ENCODE peak calls at places on chromosome 13, in nine cellular contexts. D, Z, E, N, U, V, W, J and F are unnamed samples.

GRCh38 chr13:75339635-75340374 is 142.2 kb downstream of the TBC1D4 start:
- DNase-seq in Z (no peak), W (no peak), V (no peak), J (no peak), D (peak), N (no peak), E (no peak), U (no peak), F (no peak)

GRCh38 chr13:105974380-105974779 is 561.1 kb downstream of the EFNB2 start:
- DNase-seq in Z (no peak), N (no peak), J (no peak), V (no peak), D (no peak), E (no peak), W (no peak), U (no peak), F (no peak)

GRCh38 chr13:28652002-28652401 is 6.9 kb upstream of the POMP start:
- DNase-seq in N (no peak), U (no peak), E (no peak), W (no peak), J (no peak), Z (no peak), V (no peak), D (no peak), F (no peak)

GRCh38 chr13:113080361-113080831 is 25.2 kb upstream of the F7 start:
- DNase-seq in D (no peak), N (no peak), W (no peak), V (no peak), Z (no peak), U (no peak), E (no peak), J (no peak), F (no peak)

GRCh38 chr13:27489456-27489855 is 39.1 kb upstream of the MTIF3 start:
- DNase-seq in U (no peak), V (no peak), J (no peak), W (no peak), Z (no peak), D (no peak), N (no peak), E (no peak), F (no peak)

GRCh38 chr13:73173160-73173905 is 114.5 kb downstream of the KLF5 start:
- DNase-seq in N (no peak), E (no peak), D (peak), W (no peak), Z (no peak), J (no peak), U (no peak), V (no peak), F (no peak)

GRCh38 chr13:97653741-97654140 is 219.8 kb downstream of the RAP2A start:
- DNase-seq in U (no peak), N (no peak), W (peak), E (no peak), V (no peak), D (peak), J (peak), Z (no peak), F (no peak)

GRCh38 chr13:30835442-30835841 is 70.6 kb upstream of the MEDAG start:
- DNase-seq in Z (no peak), V (peak), D (no peak), J (no peak), E (no peak), N (no peak), U (no peak), W (peak), F (no peak)

GRCh38 chr13:28040977-28041376 is 52.5 kb upstream of the URAD start:
- DNase-seq in D (no peak), N (no peak), W (no peak), Z (no peak), U (no peak), V (no peak), J (no peak), E (no peak), F (no peak)

GRCh38 chr13:94419304-94419943 is 60.1 kb downstream of the DCT start:
- DNase-seq in J (no peak), E (no peak), U (no peak), V (peak), N (no peak), D (peak), Z (no peak), W (peak), F (no peak)

GRCh38 chr13:45086484-45086883 is 33.8 kb upstream of the GTF2F2 start:
- DNase-seq in D (peak), Z (no peak), V (peak), N (no peak), J (no peak), W (no peak), E (no peak), U (no peak), F (peak)

GRCh38 chr13:34044041-34044440 is 226.1 kb downstream of the RFC3 start:
- DNase-seq in Z (no peak), E (no peak), U (no peak), V (peak), J (no peak), N (no peak), W (no peak), D (peak), F (no peak)

GRCh38 chr13:98189841-98190505 is 12.9 kb upstream of the RNF113B start:
- DNase-seq in D (no peak), W (no peak), E (no peak), V (no peak), J (no peak), U (no peak), N (no peak), Z (no peak), F (no peak)

GRCh38 chr13:72805663-72806341 is 23.9 kb downstream of the PIBF1 start:
- DNase-seq in E (no peak), D (no peak), Z (no peak), N (no peak), J (no peak), U (no peak), V (peak), W (peak), F (no peak)

GRCh38 chr13:65143920-65144319 is 2086.2 kb downstream of the PCDH9 start:
- DNase-seq in V (no peak), U (no peak), N (no peak), D (no peak), E (no peak), W (no peak), J (no peak), Z (no peak), F (no peak)

GRCh38 chr13:64274481-64275217 is 2859.0 kb upstream of the PCDH20 start:
- DNase-seq in J (no peak), D (no peak), N (no peak), W (no peak), V (peak), E (no peak), Z (no peak), U (no peak), F (no peak)

GRCh38 chr13:46520188-46520587 is 32.8 kb upstream of the LRCH1 start:
- DNase-seq in D (no peak), Z (no peak), W (no peak), E (no peak), N (no peak), V (no peak), U (no peak), J (no peak), F (no peak)

GRCh38 chr13:48828962-48829405 is 146.7 kb upstream of the FNDC3A start:
- DNase-seq in W (no peak), D (peak), U (no peak), J (no peak), N (no peak), V (peak), Z (no peak), E (no peak), F (peak)

GRCh38 chr13:34671136-34671535 is 270.9 kb upstream of the NBEA start:
- DNase-seq in D (no peak), Z (no peak), J (no peak), N (no peak), E (no peak), V (no peak), U (no peak), W (no peak), F (peak)

GRCh38 chr13:44365008-44365407 is 8.6 kb upstream of the SERP2 start:
- DNase-seq in V (peak), W (peak), D (no peak), J (no peak), U (no peak), Z (no peak), E (no peak), N (no peak), F (no peak)

GRCh38 chr13:110916671-110917142 is 1.8 kb upstream of the ANKRD10 start:
- DNase-seq in W (peak), Z (no peak), V (peak), U (no peak), D (no peak), N (no peak), J (no peak), E (no peak), F (peak)

GRCh38 chr13:42214445-42214844 is 57.5 kb upstream of the AKAP11 start:
- DNase-seq in U (no peak), W (no peak), N (no peak), E (no peak), D (peak), Z (no peak), V (no peak), J (no peak), F (no peak)

GRCh38 chr13:80783926-80784325 is 443.0 kb upstream of the SPRY2 start:
- DNase-seq in W (peak), J (no peak), E (no peak), N (no peak), Z (no peak), D (no peak), V (peak), U (no peak), F (peak)

GRCh38 chr13:36750946-36751345 is 68.1 kb upstream of the RFXAP start:
- DNase-seq in Z (no peak), W (no peak), N (no peak), U (no peak), V (no peak), J (no peak), E (no peak), D (no peak), F (no peak)

GRCh38 chr13:31947506-31947905 is 84.1 kb upstream of the FRY start:
- DNase-seq in U (no peak), W (no peak), D (no peak), J (no peak), Z (no peak), E (no peak), N (no peak), V (no peak), F (no peak)

GRCh38 chr13:75762967-75763366 is 126.8 kb downstream of the LMO7 start:
- DNase-seq in W (no peak), Z (no peak), E (no peak), J (no peak), D (no peak), V (no peak), N (no peak), U (no peak), F (peak)

GRCh38 chr13:107964356-107964755 is 251.0 kb downstream of the LIG4 start:
- DNase-seq in N (no peak), V (no peak), U (no peak), E (no peak), J (no peak), W (peak), D (no peak), Z (no peak), F (peak)

GRCh38 chr13:36870050-36870692 is 49.9 kb downstream of the SMAD9 start:
- DNase-seq in E (no peak), J (no peak), N (no peak), D (peak), V (no peak), U (no peak), W (no peak), Z (no peak), F (no peak)

GRCh38 chr13:113126265-113127150 is 3.9 kb downstream of the F10 start:
- DNase-seq in J (no peak), D (no peak), N (no peak), Z (peak), E (no peak), U (no peak), W (no peak), V (no peak), F (no peak)

GRCh38 chr13:39201075-39201630 is 162.9 kb downstream of the NHLRC3 start:
- DNase-seq in W (no peak), Z (no peak), N (no peak), E (no peak), D (no peak), J (no peak), V (no peak), U (no peak), F (peak)